ENCODE peak calls at places on chromosomes 6 and 20, in nine cellular contexts. V is aorta; F is mesothelial cell of epicardium; Y is GM06990; H is AG10803; E is GM12865; Q is stimulated activated CD4-positive, alpha-beta T cell treated with anti-CD3 and anti-CD28 coated beads, Interleukin-2, amount 100 ng/mL, for 48 hours; J is astrocyte of the hippocampus; U is activated T-helper 1 cell treated with Interleukin-2 at 50 U/mL for 16 hours. X is an unnamed sample.

GRCh38 chr6:22556298-22556697 is 13.1 kb upstream of the HDGFL1 start:
- DNase-seq in V (no peak), F (no peak), Y (no peak), H (no peak), E (no peak), Q (no peak), J (peak), U (no peak), X (no peak)

GRCh38 chr6:19317587-19317986 is 519.6 kb upstream of the ID4 start:
- DNase-seq in V (no peak), F (no peak), Y (no peak), H (no peak), E (no peak), Q (no peak), J (no peak), U (no peak), X (no peak)

GRCh38 chr20:49384437-49385434 is 97.7 kb downstream of the KCNB1 start:
- DNase-seq in V (peak), F (peak), Y (peak), H (peak), E (peak), Q (peak), J (peak), U (peak), X (peak)

GRCh38 chr6:37862992-37863391 is 43.5 kb downstream of the ZFAND3 start:
- DNase-seq in V (no peak), F (no peak), Y (no peak), H (peak), E (no peak), Q (no peak), J (peak), U (no peak), X (no peak)

GRCh38 chr6:144151010-144151727 is 852 bp downstream of the STX11 start:
- DNase-seq in V (no peak), F (no peak), Y (peak), H (no peak), E (peak), Q (peak), J (peak), U (peak), X (no peak)

GRCh38 chr6:9659848-9660247 is 755.0 kb downstream of the TFAP2A start:
- DNase-seq in V (no peak), F (no peak), Y (no peak), H (no peak), E (peak), Q (no peak), J (no peak), U (no peak), X (no peak)

GRCh38 chr20:50594591-50595432 is 84.6 kb downstream of the PTPN1 start:
- DNase-seq in V (no peak), F (no peak), Y (no peak), H (no peak), E (peak), Q (no peak), J (no peak), U (no peak), X (no peak)

GRCh38 chr6:135568366-135568765 is 70.8 kb upstream of the AHI1 start:
- DNase-seq in V (no peak), F (no peak), Y (peak), H (peak), E (peak), Q (no peak), J (peak), U (no peak), X (no peak)

GRCh38 chr6:158019416-158019815 is 37.8 kb downstream of the SYNJ2 start:
- DNase-seq in V (peak), F (no peak), Y (no peak), H (no peak), E (no peak), Q (no peak), J (no peak), U (no peak), X (no peak)

GRCh38 chr6:107665386-107665785 is 158.7 kb downstream of the SCML4 start:
- DNase-seq in V (no peak), F (no peak), Y (no peak), H (peak), E (no peak), Q (no peak), J (peak), U (no peak), X (no peak)

GRCh38 chr6:12848969-12849368 is 132.4 kb downstream of the PHACTR1 start:
- DNase-seq in V (no peak), F (no peak), Y (no peak), H (no peak), E (no peak), Q (no peak), J (no peak), U (no peak), X (no peak)

GRCh38 chr20:44504402-44505309 is 17.2 kb downstream of the SERINC3 start:
- DNase-seq in V (no peak), F (no peak), Y (no peak), H (no peak), E (no peak), Q (no peak), J (no peak), U (no peak), X (no peak)

GRCh38 chr6:5765141-5765760 is 241.5 kb downstream of the NRN1 start:
- DNase-seq in V (no peak), F (no peak), Y (no peak), H (no peak), E (no peak), Q (no peak), J (peak), U (no peak), X (no peak)

GRCh38 chr6:53466257-53466656 is 78.6 kb downstream of the GCLC start:
- DNase-seq in V (no peak), F (no peak), Y (no peak), H (no peak), E (no peak), Q (no peak), J (peak), U (no peak), X (no peak)

GRCh38 chr20:57676517-57677322 is 33.1 kb downstream of the PMEPA1 start:
- DNase-seq in V (no peak), F (no peak), Y (peak), H (no peak), E (no peak), Q (no peak), J (no peak), U (no peak), X (no peak)

GRCh38 chr6:26613717-26614683 is 17.2 kb downstream of the ABT1 start:
- DNase-seq in V (peak), F (no peak), Y (no peak), H (no peak), E (no peak), Q (no peak), J (peak), U (no peak), X (no peak)

GRCh38 chr6:139409026-139409425 is 34.6 kb upstream of the CITED2 start:
- DNase-seq in V (no peak), F (no peak), Y (no peak), H (peak), E (no peak), Q (no peak), J (peak), U (no peak), X (no peak)

GRCh38 chr6:21953831-21954801 is 342.7 kb downstream of the PRL start:
- DNase-seq in V (no peak), F (no peak), Y (no peak), H (peak), E (peak), Q (no peak), J (peak), U (no peak), X (no peak)

X was measured in tibial nerve.